ENCODE peak calls at places on chromosome 2, in seven cellular contexts. R is CD4-positive, alpha-beta T cell; J is PC-9; K is SJCRH30; S is colonic mucosa; N is K562; E is SJSA1. T is an unnamed sample.

GRCh38 chr2:10541081-10541480 is 93.0 kb upstream of the ODC1 start:
- DNase-seq in K (no peak), J (no peak), N (no peak), R (no peak), S (no peak), E (no peak), T (no peak)

GRCh38 chr2:122074201-122074600 is 318.8 kb downstream of the TSN start:
- DNase-seq in K (no peak), R (no peak), J (no peak), S (no peak), E (no peak), N (no peak), T (no peak)

GRCh38 chr2:3041841-3042600 is 335.6 kb downstream of the EIPR1 start:
- DNase-seq in R (no peak), K (peak; percentile 99), N (no peak), J (no peak), S (no peak), E (peak; percentile 31), T (no peak)

GRCh38 chr2:102355526-102356380 is at the start of gene IL18R1:
- DNase-seq in R (peak; percentile 57), S (peak; percentile 76), E (peak; percentile 67), J (peak; percentile 80), K (peak; percentile 65), N (peak; percentile 58), T (peak; percentile 22)

GRCh38 chr2:201773990-201774389 is 6.7 kb downstream of the ALS2 start:
- DNase-seq in S (no peak), R (no peak), J (no peak), N (no peak), E (no peak), K (no peak), T (no peak)

GRCh38 chr2:26542676-26543505 is 65.0 kb upstream of the OTOF start:
- DNase-seq in N (no peak), K (no peak), E (no peak), J (no peak), S (peak; percentile 48), R (no peak), T (no peak)

GRCh38 chr2:102000012-102000411 is 8.3 kb downstream of the IL1R2 start:
- DNase-seq in R (no peak), N (no peak), K (no peak), E (no peak), J (no peak), S (no peak), T (no peak)

GRCh38 chr2:48316753-48317750 is 212.9 kb upstream of the STON1 start:
- DNase-seq in J (no peak), K (no peak), R (no peak), S (no peak), E (no peak), N (no peak), T (no peak)

GRCh38 chr2:178484245-178485041 is 4.2 kb downstream of the PLEKHA3 start:
- DNase-seq in K (no peak), N (no peak), J (no peak), R (no peak), S (peak; percentile 33), E (no peak), T (no peak)

GRCh38 chr2:72145658-72146329 is 1.9 kb downstream of the CYP26B1 start:
- DNase-seq in J (no peak), E (no peak), K (no peak), N (no peak), R (no peak), S (no peak), T (no peak)

DNA sequence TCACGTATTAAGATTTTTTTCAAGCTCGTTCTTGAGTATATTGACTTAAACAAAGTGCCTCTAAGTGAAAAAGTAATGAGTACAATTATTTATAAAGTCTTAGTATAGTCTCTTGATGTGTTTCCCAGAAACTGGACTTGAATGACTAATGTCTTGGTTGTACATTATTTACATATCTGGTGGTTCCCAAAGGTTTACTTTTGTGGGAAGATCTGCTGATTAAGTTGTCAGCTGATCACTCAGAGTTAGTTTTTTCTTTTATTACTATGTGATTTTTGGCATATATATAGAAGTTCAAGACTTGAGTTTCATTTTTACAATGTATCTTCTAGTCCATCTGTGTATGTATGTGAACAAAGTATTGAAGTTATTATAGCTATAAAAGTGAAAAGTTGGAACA is 29.5 kb downstream of the RNF144A start:
- DNase-seq in E (no peak), R (no peak), K (no peak), N (no peak), S (no peak), J (no peak), T (peak; percentile 42)
- H3K27ac ChIP-seq in E (no peak overlapping the region), R (no peak overlapping the region), K (no peak overlapping the region), N (no peak overlapping the region), S (no peak overlapping the region), J (no peak overlapping the region), T (peak overlapping the region; percentile 88)

DNA sequence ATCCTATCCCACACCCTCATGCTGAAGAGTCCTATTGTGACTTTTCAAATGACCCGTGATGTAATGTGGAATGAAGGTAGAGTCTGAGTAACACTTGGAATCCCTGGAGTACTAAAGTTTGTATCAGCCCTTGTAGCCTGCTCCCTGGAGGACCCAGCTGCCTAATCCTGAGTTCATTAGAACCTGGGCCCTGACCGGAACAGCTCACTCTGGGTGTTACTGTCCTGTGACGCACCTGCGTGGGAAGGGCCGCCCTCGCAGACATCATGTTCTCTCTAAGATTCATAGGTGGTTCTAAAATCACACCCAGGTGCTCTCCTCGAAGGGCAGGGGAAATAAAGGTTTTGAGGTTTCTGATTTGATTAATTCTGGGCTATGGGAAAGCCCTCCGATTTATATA is 62.3 kb downstream of the NCK2 start:
- DNase-seq in N (no peak), K (no peak), S (no peak), R (no peak), J (no peak), E (no peak), T (no peak)
- H3K27ac ChIP-seq in N (no peak overlapping the region), K (no peak overlapping the region), S (no peak overlapping the region), R (no peak overlapping the region), J (no peak overlapping the region), E (no peak overlapping the region), T (no peak overlapping the region)

GRCh38 chr2:20626698-20627471 is 24.0 kb downstream of the HS1BP3 start:
- DNase-seq in K (no peak), S (no peak), N (no peak), E (no peak), J (no peak), R (no peak), T (no peak)

GRCh38 chr2:20629181-20629580 is 21.7 kb downstream of the HS1BP3 start:
- DNase-seq in R (no peak), K (no peak), J (no peak), N (no peak), E (no peak), S (no peak), T (no peak)

GRCh38 chr2:20625920-20626697 is 24.8 kb downstream of the HS1BP3 start:
- DNase-seq in S (no peak), N (no peak), R (no peak), E (no peak), J (no peak), K (no peak), T (no peak)

GRCh38 chr2:20629581-20630291 is 21.2 kb downstream of the HS1BP3 start:
- DNase-seq in K (peak; percentile 42), S (no peak), E (peak; percentile 88), J (no peak), R (no peak), N (no peak), T (no peak)

DNA sequence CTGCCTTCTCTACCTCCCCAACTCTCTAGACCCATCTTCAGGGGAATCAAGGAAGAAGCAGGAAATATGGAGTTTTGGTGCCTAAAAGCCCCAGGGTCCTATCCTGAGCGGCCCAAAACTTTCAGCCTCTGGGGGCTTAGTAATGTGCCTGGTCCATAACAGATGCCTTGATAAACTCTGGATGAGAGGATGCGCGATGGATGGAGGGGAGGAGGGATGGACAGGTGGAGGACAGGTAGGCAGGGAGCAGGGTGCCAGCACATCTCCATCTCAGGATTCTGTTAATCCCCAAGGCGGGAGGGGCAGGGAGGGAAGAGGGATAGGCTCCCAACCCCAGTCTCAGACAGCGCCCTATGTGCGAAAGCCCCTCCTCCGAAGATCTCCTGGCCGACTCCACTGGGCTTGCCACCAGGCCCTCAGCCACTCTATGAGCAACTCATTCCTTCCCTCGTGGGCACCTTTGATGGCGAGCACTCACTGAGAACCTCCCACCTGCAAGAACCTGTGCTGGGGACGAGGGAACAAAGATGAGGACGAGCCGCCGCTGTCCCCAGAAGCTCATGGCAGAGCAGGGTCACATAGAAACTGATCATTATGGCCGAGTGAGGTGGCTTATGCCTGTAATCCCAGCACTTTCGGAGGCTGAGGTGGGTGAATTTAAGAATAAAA is 23.1 kb downstream of the HS1BP3 start:
- DNase-seq in N (no peak), E (no peak), S (no peak), J (no peak), K (no peak), R (no peak), T (no peak)
- H3K27ac ChIP-seq in N (no peak overlapping the region), E (no peak overlapping the region), S (no peak overlapping the region), J (no peak overlapping the region), K (no peak overlapping the region), R (no peak overlapping the region), T (no peak overlapping the region)

DNA sequence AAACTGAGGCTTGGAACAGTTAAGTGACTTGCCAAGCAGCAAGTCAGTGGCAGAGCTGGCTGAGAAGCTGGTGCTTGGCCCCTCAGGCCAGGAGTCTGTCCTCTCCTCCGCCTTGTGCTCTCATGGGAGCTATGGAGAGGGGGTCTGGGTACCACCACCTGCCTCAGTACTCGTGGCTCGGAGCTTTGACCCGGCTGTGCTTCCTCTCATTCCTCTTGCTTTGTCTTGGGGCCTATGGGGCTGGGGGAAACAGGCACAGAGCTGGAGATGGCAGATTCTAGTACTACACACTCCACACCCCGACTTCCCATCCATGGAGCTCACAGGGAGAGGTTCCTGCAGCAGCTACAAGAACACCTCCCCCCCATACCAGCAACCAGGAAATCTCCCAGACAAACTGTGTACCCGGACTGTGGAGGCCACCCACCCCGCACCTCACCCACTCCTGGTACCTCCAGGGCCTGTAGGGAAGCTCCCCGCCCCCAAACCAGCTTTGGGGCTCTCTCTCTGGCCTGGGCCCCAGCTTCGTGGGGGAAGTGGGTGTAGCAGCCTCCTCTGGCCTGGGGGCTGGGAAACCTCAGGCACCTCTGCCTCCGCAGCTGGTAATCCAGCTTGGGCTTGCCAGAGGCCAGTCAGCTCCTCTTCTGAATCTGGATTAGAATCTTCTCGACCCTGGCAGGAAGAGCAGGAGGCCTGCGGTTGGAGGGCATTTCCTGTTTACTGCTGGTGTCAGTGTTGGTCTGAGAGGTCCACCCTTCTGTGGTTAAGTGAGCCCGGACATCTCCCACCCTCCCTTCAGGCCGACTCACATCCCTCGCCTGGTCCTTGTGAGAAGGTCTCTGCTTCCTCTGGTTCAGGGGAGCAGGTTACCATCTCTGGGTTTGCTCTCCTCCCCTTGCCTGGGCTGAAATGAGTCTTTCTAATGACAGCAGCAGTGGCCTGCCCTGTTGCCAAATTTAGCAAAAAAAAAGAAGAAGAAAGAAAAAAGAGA is 22.3 kb upstream of the RHOB start:
- DNase-seq in E (peak; percentile 91), N (no peak), R (no peak), J (no peak), K (peak; percentile 59), S (peak; percentile 47), T (no peak)
- H3K27ac ChIP-seq in E (peak overlapping the region; percentile 83), N (peak overlapping the region; percentile 25), R (no peak overlapping the region), J (no peak overlapping the region), K (peak overlapping the region; percentile 22), S (peak overlapping the region; percentile 39), T (peak overlapping the region; percentile 31)

T was measured in foreskin keratinocyte.